ENCODE peak calls at places on chromosomes 5 and 9, in four cellular contexts. F is A549, Q is ovary, W is SK-N-SH. D is an unnamed sample.

GRCh38 chr5:147887026-147887627 is 8.6 kb downstream of the SCGB3A2 start:
- DNase-seq in F (peak; percentile 32), W (peak; percentile 3), Q (no peak), D (no peak)

GRCh38 chr9:125495137-125496119 is 211.6 kb downstream of the MAPKAP1 start:
- DNase-seq in Q (no peak), W (no peak), F (no peak), D (no peak)

GRCh38 chr5:19175776-19176570 is 812.0 kb downstream of the CDH18 start:
- DNase-seq in Q (no peak), F (no peak), W (no peak), D (no peak)

GRCh38 chr9:86298873-86299272 is 16.5 kb upstream of the ISCA1 start:
- DNase-seq in F (no peak), W (no peak), Q (peak; percentile 18), D (no peak)

GRCh38 chr9:32968101-32969011 is 33.1 kb downstream of the APTX start:
- DNase-seq in F (peak; percentile 33), W (peak; percentile 51), Q (peak; percentile 41), D (peak; percentile 47)

GRCh38 chr5:111509119-111509518 is 3.2 kb downstream of the STARD4 start:
- DNase-seq in W (no peak), Q (no peak), F (no peak), D (no peak)

GRCh38 chr9:89661956-89662717 is 57.3 kb downstream of the GADD45G start:
- DNase-seq in F (peak; percentile 87), Q (peak; percentile 99), W (peak; percentile 96), D (peak; percentile 98)

GRCh38 chr5:10563940-10564837 is at the start of gene ANKRD33B:
- DNase-seq in F (peak; percentile 77), Q (peak; percentile 34), W (peak; percentile 78), D (peak; percentile 63)

GRCh38 chr9:86713970-86714369 is 233.3 kb downstream of the GAS1 start:
- DNase-seq in F (no peak), W (no peak), Q (no peak), D (no peak)

GRCh38 chr9:125536184-125537152 is 170.5 kb downstream of the MAPKAP1 start:
- DNase-seq in F (no peak), W (no peak), Q (no peak), D (no peak)

GRCh38 chr5:107274576-107274975 is 396.2 kb downstream of the EFNA5 start:
- DNase-seq in W (no peak), Q (no peak), F (no peak), D (no peak)

GRCh38 chr5:67303356-67303755 is 106.8 kb upstream of the CD180 start:
- DNase-seq in W (no peak), Q (no peak), F (no peak), D (no peak)

GRCh38 chr5:38940230-38940858 is 94.5 kb downstream of the OSMR start:
- DNase-seq in Q (no peak), F (no peak), W (no peak), D (no peak)

GRCh38 chr9:35689601-35690446 is at the start of gene TPM2:
- DNase-seq in W (peak; percentile 73), F (peak; percentile 88), Q (peak; percentile 78), D (peak; percentile 73)

GRCh38 chr5:101047181-101047580 is 144.1 kb upstream of the ST8SIA4 start:
- DNase-seq in Q (no peak), W (no peak), F (no peak), D (no peak)

GRCh38 chr9:69546265-69546664 is 125.9 kb downstream of the APBA1 start:
- DNase-seq in F (peak; percentile 4), Q (no peak), W (peak; percentile 53), D (peak; percentile 22)

GRCh38 chr9:128101690-128102089 is 25.8 kb downstream of the PTGES2 start:
- DNase-seq in Q (peak; percentile 62), F (no peak), W (no peak), D (no peak)

GRCh38 chr5:133985540-133986180 is 17.2 kb upstream of the C5orf15 start:
- DNase-seq in W (no peak), Q (no peak), F (no peak), D (no peak)

GRCh38 chr5:112685929-112686328 is 51.8 kb upstream of the APC start:
- DNase-seq in W (no peak), Q (no peak), F (no peak), D (no peak)

GRCh38 chr5:179141867-179142266 is 81.7 kb downstream of the ZNF354C start:
- DNase-seq in F (no peak), Q (no peak), W (peak; percentile 56), D (no peak)

GRCh38 chr5:132427285-132428146 is 58.0 kb downstream of the SLC22A5 start:
- DNase-seq in Q (no peak), F (no peak), W (peak; percentile 36), D (peak; percentile 80)

GRCh38 chr5:109656829-109657228 is 32.9 kb upstream of the MAN2A1 start:
- DNase-seq in Q (no peak), F (no peak), W (no peak), D (peak; percentile 32)

GRCh38 chr9:19216466-19216865 is 14.0 kb upstream of the DENND4C start:
- DNase-seq in F (no peak), W (no peak), Q (no peak), D (no peak)

GRCh38 chr9:20319241-20319640 is 303.1 kb downstream of the MLLT3 start:
- DNase-seq in W (no peak), F (no peak), Q (no peak), D (no peak)

GRCh38 chr5:54229041-54229780 is 81.2 kb downstream of the ARL15 start:
- DNase-seq in Q (peak; percentile 28), W (peak; percentile 47), F (peak; percentile 61), D (peak; percentile 80)

GRCh38 chr5:135489466-135490244 is 37.5 kb upstream of the TIFAB start:
- DNase-seq in Q (no peak), F (no peak), W (no peak), D (no peak)

GRCh38 chr5:142246263-142246662 is 78.6 kb downstream of the SPRY4 start:
- DNase-seq in F (no peak), W (no peak), Q (no peak), D (no peak)

GRCh38 chr5:33611882-33612281 is 171.1 kb downstream of the TARS1 start:
- DNase-seq in Q (no peak), W (no peak), F (no peak), D (no peak)

GRCh38 chr5:33608476-33609026 is 167.8 kb downstream of the TARS1 start:
- DNase-seq in W (peak; percentile 34), F (no peak), Q (no peak), D (no peak)

GRCh38 chr5:33612386-33612785 is 171.6 kb downstream of the TARS1 start:
- DNase-seq in F (no peak), Q (no peak), W (no peak), D (no peak)

GRCh38 chr5:33614039-33614438 is 173.3 kb downstream of the TARS1 start:
- DNase-seq in F (no peak), W (no peak), Q (no peak), D (no peak)
- TF ChIP-seq EP300 in F (no peak), W (no peak), Q (no peak), D (no peak)

GRCh38 chr5:35617435-35618296 is at the start of gene SPEF2:
- DNase-seq in F (peak; percentile 95), Q (peak; percentile 70), W (peak; percentile 87), D (peak; percentile 84)
- TF ChIP-seq EP300 in F (no peak), Q (no peak), W (no peak), D (no peak)

DNA sequence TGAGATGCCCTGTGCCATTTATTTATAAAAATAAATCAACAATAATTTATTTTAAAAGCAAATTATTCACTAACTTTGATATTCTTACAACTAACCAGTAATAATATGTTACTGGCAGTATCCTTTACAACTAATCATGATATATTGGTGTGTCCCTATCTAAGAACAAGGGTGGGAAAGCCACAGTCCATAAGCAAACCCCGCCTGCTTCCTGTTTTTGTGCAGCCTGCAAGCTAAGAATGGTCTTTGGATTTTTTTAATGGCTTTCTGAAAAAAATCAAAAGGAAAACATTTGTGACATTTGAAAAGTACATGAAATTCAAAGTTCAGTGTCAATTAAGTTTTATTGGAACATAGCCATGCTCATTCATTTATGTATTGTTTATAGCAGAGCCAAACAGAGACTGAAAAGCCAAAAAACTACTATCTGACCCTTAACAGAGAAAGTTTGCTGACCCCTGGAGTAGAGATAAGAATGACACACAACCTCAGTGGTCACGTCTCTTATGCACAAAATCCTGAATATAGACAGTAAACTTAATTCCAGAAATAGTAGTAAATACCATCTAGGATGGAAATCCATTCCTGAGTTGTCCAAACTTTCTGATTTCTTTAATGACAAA is 12.8 kb upstream of the TMEM245 start:
- DNase-seq in F (no peak), Q (no peak), W (no peak), D (no peak)
- TF ChIP-seq EP300 in F (no peak), Q (no peak), W (no peak), D (no peak)

GRCh38 chr5:138964547-138965174 is 89.5 kb upstream of the LRRTM2 start:
- DNase-seq in Q (no peak), W (no peak), F (no peak), D (no peak)
- TF ChIP-seq EP300 in Q (no peak), W (no peak), F (no peak), D (no peak)

GRCh38 chr5:5422819-5423515 is 490 bp downstream of the ICE1 start:
- DNase-seq in W (no peak), Q (no peak), F (no peak), D (no peak)

GRCh38 chr5:5421149-5421960 is 1.1 kb upstream of the ICE1 start:
- DNase-seq in Q (no peak), W (no peak), F (no peak), D (peak; percentile 14)

GRCh38 chr5:5420251-5420650 is 2.2 kb upstream of the ICE1 start:
- DNase-seq in W (no peak), F (no peak), Q (no peak), D (no peak)

GRCh38 chr5:5424736-5425135 is 2.3 kb downstream of the ICE1 start:
- DNase-seq in W (no peak), Q (no peak), F (no peak), D (no peak)

DNA sequence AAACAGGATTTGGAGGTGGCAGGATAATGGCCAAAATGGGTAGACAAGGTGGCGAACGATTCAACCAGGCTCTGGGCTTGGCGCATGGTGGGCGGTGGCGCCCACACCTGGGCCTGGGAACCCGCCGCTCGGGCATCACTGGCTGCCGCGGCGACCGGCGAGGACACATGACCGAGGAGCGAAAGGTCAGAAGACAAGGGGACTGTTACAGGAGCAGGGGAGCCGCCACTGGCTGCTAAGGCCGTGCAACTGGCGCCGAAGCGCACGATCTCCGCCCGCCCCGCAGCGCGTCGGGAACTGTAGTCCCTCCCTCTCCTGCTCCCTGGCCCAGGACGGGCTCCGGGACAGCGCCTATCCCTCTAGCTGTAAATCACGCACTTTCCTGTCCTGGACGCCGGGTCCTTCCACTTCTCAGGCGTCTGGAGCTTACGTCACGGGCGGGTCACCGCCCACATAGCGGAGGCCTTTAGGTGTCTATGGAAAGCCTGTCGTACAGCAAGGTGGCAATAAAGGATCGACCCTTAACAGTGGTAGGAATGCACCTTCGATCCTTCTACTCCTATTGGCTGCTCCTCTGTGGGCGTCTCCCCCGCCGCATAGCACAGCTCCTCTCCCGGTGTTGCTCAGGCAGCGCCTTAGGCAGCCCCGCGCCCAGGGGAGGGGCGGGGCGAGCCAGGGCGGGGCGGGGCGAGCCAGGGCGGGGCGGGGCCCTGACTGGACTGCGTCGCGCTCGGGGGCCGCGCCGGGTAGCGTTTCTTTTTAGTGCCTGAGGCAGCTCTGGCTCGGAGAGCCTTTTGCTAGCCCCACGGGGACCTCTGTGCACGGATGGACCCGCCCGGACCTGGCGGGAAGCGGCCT is at the start of gene ICE1:
- DNase-seq in F (peak; percentile 99), Q (peak; percentile 97), W (peak; percentile 97), D (peak; percentile 97)
- TF ChIP-seq EP300 in F (no peak), Q (peak; percentile 31), W (no peak), D (peak; percentile 58)

D was measured in transverse colon.